ENCODE peak calls at places on chromosomes 4 and X, in ten cellular contexts. O is prostate gland; S is GM18507; F is activated T-cell treated with anti-CD3 and anti-CD28 coated beads, Interleukin-2, amount 50 U/mL, for 72 hours; K is H54; L is fibroblast of the aortic adventitia; I is nucleus accumbens; W is omental fat pad; C is CD8-positive, alpha-beta memory T cell; Q is A673. U is an unnamed sample.

GRCh38 chrX:70174754-70175153 is 2.5 kb upstream of the DGAT2L6 start:
- DNase-seq in O (peak), K (no peak), S (no peak), I (no peak), C (no peak), L (peak), F (no peak), Q (no peak), W (no peak), U (no peak)

GRCh38 chr4:2860391-2861348 is 17.0 kb downstream of the ADD1 start:
- DNase-seq in S (no peak), L (peak), I (no peak), C (no peak), F (no peak), K (no peak), W (no peak), O (no peak), Q (peak), U (peak)

GRCh38 chrX:124018031-124018430 is 56.5 kb downstream of the STAG2 start:
- DNase-seq in W (no peak), O (no peak), S (no peak), F (no peak), C (no peak), I (no peak), K (no peak), L (peak), Q (peak), U (no peak)

GRCh38 chr4:48252313-48252712 is 17.3 kb downstream of the TEC start:
- DNase-seq in C (no peak), K (no peak), I (no peak), W (no peak), O (no peak), L (no peak), S (no peak), F (no peak), Q (no peak), U (no peak)

GRCh38 chr4:83010111-83010521 is 507 bp downstream of the LIN54 start:
- DNase-seq in K (no peak), O (no peak), S (no peak), C (no peak), Q (no peak), W (no peak), I (peak), L (peak), F (peak), U (no peak)

GRCh38 chrX:8897259-8897658 is 96.1 kb upstream of the FAM9A start:
- DNase-seq in K (no peak), F (no peak), Q (no peak), I (no peak), C (no peak), L (peak), W (no peak), O (no peak), S (no peak), U (no peak)

GRCh38 chr4:7630559-7631287 is 196.0 kb upstream of the PSAPL1 start:
- DNase-seq in F (no peak), S (no peak), W (no peak), L (peak), K (peak), Q (peak), O (peak), I (peak), C (no peak), U (peak)

GRCh38 chr4:88734403-88734949 is 36.8 kb upstream of the NAP1L5 start:
- DNase-seq in Q (no peak), S (no peak), L (no peak), K (no peak), F (no peak), O (no peak), C (no peak), I (no peak), W (no peak), U (no peak)

GRCh38 chr4:186297013-186297645 is 31.1 kb downstream of the F11 start:
- DNase-seq in O (peak), I (no peak), Q (peak), C (no peak), F (peak), K (peak), W (no peak), L (peak), S (peak), U (no peak)

GRCh38 chrX:40719218-40719617 is 16.1 kb downstream of the MED14 start:
- DNase-seq in I (no peak), F (no peak), W (no peak), C (no peak), S (no peak), O (no peak), K (no peak), Q (peak), L (peak), U (no peak)

GRCh38 chr4:15658136-15658535 is 3.0 kb upstream of the FBXL5 start:
- DNase-seq in C (no peak), F (no peak), O (no peak), I (no peak), Q (no peak), S (no peak), W (no peak), L (no peak), K (no peak), U (no peak)

GRCh38 chrX:19487520-19488200 is 27.6 kb downstream of the MAP3K15 start:
- DNase-seq in F (no peak), C (no peak), K (no peak), I (no peak), L (no peak), S (no peak), O (no peak), W (no peak), Q (no peak), U (peak)

GRCh38 chr4:13542577-13543042 is 1.7 kb downstream of the NKX3-2 start:
- DNase-seq in C (no peak), O (no peak), Q (no peak), W (no peak), I (no peak), F (no peak), S (no peak), L (no peak), K (no peak), U (no peak)

GRCh38 chrX:42755820-42756219 is 22.1 kb downstream of the PPP1R2C start:
- DNase-seq in L (peak), S (no peak), K (no peak), W (no peak), Q (peak), F (no peak), O (no peak), C (no peak), I (no peak), U (no peak)

GRCh38 chr4:157358439-157358838 is 137.9 kb downstream of the GRIA2 start:
- DNase-seq in W (no peak), L (no peak), F (no peak), C (no peak), Q (no peak), K (no peak), O (no peak), S (no peak), I (no peak), U (no peak)

GRCh38 chrX:6852869-6853268 is 294.6 kb upstream of the STS start:
- DNase-seq in K (no peak), W (no peak), I (no peak), L (no peak), Q (no peak), C (no peak), F (no peak), S (no peak), O (no peak), U (no peak)

GRCh38 chr4:47839259-47839658 is 1.4 kb upstream of the CORIN start:
- DNase-seq in Q (peak), O (no peak), I (no peak), K (no peak), F (peak), S (no peak), C (no peak), W (no peak), L (peak), U (no peak)

GRCh38 chr4:177573487-177573886 is 131.2 kb upstream of the AGA start:
- DNase-seq in K (no peak), I (no peak), W (no peak), S (no peak), F (no peak), O (no peak), L (peak), Q (peak), C (no peak), U (no peak)

GRCh38 chr4:156298230-156298629 is 344.6 kb upstream of the CTSO start:
- DNase-seq in S (no peak), O (no peak), C (no peak), F (no peak), L (peak), Q (peak), W (no peak), I (no peak), K (no peak), U (no peak)

GRCh38 chrX:130339408-130340222 is at the start of gene SLC25A14:
- DNase-seq in C (peak), O (peak), W (peak), L (peak), F (peak), K (peak), Q (peak), S (no peak), I (peak), U (peak)

GRCh38 chr4:20394471-20394870 is 142.8 kb downstream of the SLIT2 start:
- DNase-seq in K (no peak), S (no peak), F (no peak), L (no peak), C (no peak), O (no peak), Q (no peak), W (no peak), I (no peak), U (no peak)

GRCh38 chrX:49053223-49054072 is 5.4 kb upstream of the CCDC120 start:
- DNase-seq in K (no peak), C (peak), F (peak), Q (peak), I (no peak), W (peak), L (peak), S (peak), O (peak), U (peak)

GRCh38 chrX:54325077-54325476 is 32.8 kb downstream of the WNK3 start:
- DNase-seq in L (no peak), W (no peak), F (no peak), K (no peak), C (no peak), O (no peak), Q (no peak), S (no peak), I (no peak), U (no peak)

GRCh38 chr4:181140037-181140603 is 1103.1 kb upstream of the TENM3 start:
- DNase-seq in O (no peak), Q (peak), L (no peak), F (no peak), S (no peak), I (no peak), C (no peak), W (no peak), K (no peak), U (no peak)

GRCh38 chr4:165965503-165965902 is 92.5 kb downstream of the TLL1 start:
- DNase-seq in I (no peak), K (no peak), L (no peak), O (no peak), S (no peak), F (no peak), C (no peak), W (no peak), Q (no peak), U (no peak)

GRCh38 chr4:97942137-97942536 is 201.1 kb downstream of the STPG2 start:
- DNase-seq in F (no peak), C (no peak), O (no peak), W (no peak), L (no peak), S (no peak), Q (no peak), K (peak), I (no peak), U (no peak)

GRCh38 chr4:41587286-41587685 is 49.3 kb downstream of the LIMCH1 start:
- DNase-seq in L (no peak), W (no peak), S (no peak), F (no peak), I (no peak), O (no peak), C (no peak), K (no peak), Q (no peak), U (no peak)

GRCh38 chr4:163534056-163534455 is 39.6 kb downstream of the TMA16 start:
- DNase-seq in F (no peak), K (no peak), W (no peak), S (no peak), I (no peak), Q (no peak), C (no peak), O (no peak), L (no peak), U (no peak)

GRCh38 chrX:107565005-107565404 is 63.3 kb upstream of the PRPS1 start:
- DNase-seq in K (no peak), I (no peak), C (no peak), F (no peak), O (no peak), Q (no peak), S (no peak), L (peak), W (no peak), U (no peak)

GRCh38 chr4:7426525-7427171 is 8.1 kb downstream of the PSAPL1 start:
- DNase-seq in W (no peak), F (no peak), L (no peak), K (no peak), C (no peak), O (no peak), I (no peak), Q (no peak), S (no peak), U (no peak)

GRCh38 chrX:32778965-32779364 is 432.4 kb downstream of the DMD start:
- DNase-seq in S (no peak), L (no peak), O (no peak), I (no peak), K (no peak), C (no peak), W (no peak), Q (no peak), F (no peak), U (no peak)